ENCODE peak calls at places on chromosomes 4 and X, in nine cellular contexts. Q is right atrium auricular region, V is neural progenitor cell, M is AG09309, R is lower leg skin, H is left lung, G is upper lobe of right lung, X is fibroblast of lung, K is kidney epithelial cell. Z is an unnamed sample.
A peak's percentile ranks its signal among the peaks of the same experiment; 100 is the strongest.

GRCh38 chr4:65175585-65175984 is 494.7 kb downstream of the EPHA5 start:
- DNase-seq in Q (no peak), K (no peak), X (no peak), R (no peak), M (no peak), G (no peak), H (no peak), V (no peak), Z (no peak)

GRCh38 chrX:117607571-117607970 is 509.0 kb downstream of the KLHL13 start:
- DNase-seq in V (no peak), R (no peak), G (no peak), M (no peak), K (no peak), Q (no peak), H (no peak), X (no peak), Z (no peak)

GRCh38 chr4:168942985-168943384 is 67.1 kb downstream of the CBR4 start:
- DNase-seq in M (no peak), K (no peak), H (no peak), V (no peak), G (no peak), R (no peak), Q (no peak), X (no peak), Z (no peak)

GRCh38 chr4:56302775-56303174 is 84.5 kb downstream of the AASDH start:
- DNase-seq in K (no peak), H (no peak), M (no peak), Q (no peak), G (no peak), V (no peak), X (no peak), R (no peak), Z (no peak)

GRCh38 chrX:37347420-37347819 is 1.7 kb upstream of the PRRG1 start:
- DNase-seq in G (no peak), X (peak; percentile 55), Q (no peak), K (peak; percentile 28), R (no peak), M (peak; percentile 28), V (peak; percentile 5), H (no peak), Z (peak; percentile 80)

GRCh38 chr4:146114066-146114465 is 61.5 kb upstream of the LSM6 start:
- DNase-seq in M (no peak), K (no peak), V (no peak), H (no peak), X (no peak), Q (no peak), G (no peak), R (no peak), Z (no peak)

GRCh38 chr4:25938251-25939186 is 24.5 kb downstream of the SMIM20 start:
- DNase-seq in M (peak; percentile 52), R (peak; percentile 27), H (no peak), K (peak; percentile 57), G (no peak), V (no peak), X (peak; percentile 87), Q (peak; percentile 72), Z (peak; percentile 82)

GRCh38 chr4:26228883-26229282 is 91.9 kb upstream of the RBPJ start:
- DNase-seq in V (no peak), R (no peak), X (no peak), K (no peak), M (no peak), H (no peak), Q (no peak), G (no peak), Z (no peak)

GRCh38 chr4:41120297-41121217 is 93.8 kb downstream of the APBB2 start:
- DNase-seq in Q (peak; percentile 69), R (peak; percentile 63), G (peak; percentile 68), V (no peak), K (no peak), H (peak; percentile 59), X (peak; percentile 95), M (no peak), Z (peak; percentile 74)

GRCh38 chr4:15457401-15458201 is 12.1 kb upstream of the CC2D2A start:
- DNase-seq in H (no peak), X (peak; percentile 86), K (no peak), Q (no peak), M (peak; percentile 60), G (no peak), R (no peak), V (peak; percentile 46), Z (peak; percentile 76)

DNA sequence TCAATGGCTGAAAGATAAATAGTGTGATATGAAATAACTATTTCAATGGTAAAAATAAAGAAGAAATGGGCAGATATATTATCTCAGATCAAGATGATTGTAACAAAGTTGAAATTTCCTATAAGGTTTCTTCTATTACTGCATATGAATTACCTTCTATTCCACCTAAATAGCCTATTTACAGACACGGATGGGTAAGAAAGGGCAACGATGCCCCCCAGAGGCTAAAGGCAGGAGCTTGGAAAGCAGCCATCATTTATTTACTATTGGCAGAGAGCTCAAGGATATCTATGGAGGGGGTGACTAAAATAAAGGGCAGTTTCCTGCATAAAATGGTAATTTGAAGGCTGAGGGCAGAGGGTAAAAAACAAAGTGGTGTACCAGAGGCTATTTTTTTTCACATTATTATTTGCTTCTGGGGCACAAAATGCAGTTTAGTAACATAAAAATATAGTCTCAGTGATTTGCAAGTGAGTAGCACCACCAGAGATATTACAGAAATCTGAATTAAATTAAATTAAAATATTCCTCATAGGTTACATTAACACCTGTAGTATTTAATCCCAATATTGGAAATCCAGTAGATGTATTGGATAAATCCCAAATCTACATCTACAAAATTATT is 123.1 kb downstream of the BTC start:
- DNase-seq in M (peak; percentile 17), X (peak; percentile 89), K (peak; percentile 35), R (no peak), G (no peak), Q (no peak), H (peak; percentile 43), V (peak; percentile 68), Z (peak; percentile 55)
- TF ChIP-seq CTCF in M (peak; percentile 70), X (peak; percentile 69), K (peak; percentile 65), R (no peak), G (peak; percentile 64), Q (peak; percentile 51), H (peak; percentile 45), V (peak; percentile 88), Z (peak; percentile 62)

GRCh38 chrX:10039821-10040793 is 72.9 kb downstream of the CLDN34 start:
- DNase-seq in K (peak; percentile 19), Q (no peak), R (no peak), X (peak; percentile 20), M (no peak), G (no peak), H (no peak), V (peak; percentile 11), Z (peak; percentile 60)
- H3K4me3 ChIP-seq in K (no peak overlapping the region), Q (no peak overlapping the region), R (no peak overlapping the region), X (no peak overlapping the region), M (no peak overlapping the region), G (no peak overlapping the region), H (no peak overlapping the region), V (no peak overlapping the region), Z (no peak overlapping the region)

GRCh38 chrX:153571159-153571908 is 27.6 kb downstream of the CCNQ start:
- DNase-seq in Q (no peak), H (no peak), M (no peak), K (no peak), R (no peak), V (no peak), G (no peak), X (no peak), Z (no peak)

GRCh38 chrX:153572601-153573000 is 26.3 kb downstream of the CCNQ start:
- DNase-seq in G (no peak), K (no peak), R (no peak), Q (no peak), M (no peak), H (no peak), V (no peak), X (no peak), Z (no peak)

GRCh38 chrX:153569475-153569874 is 29.5 kb downstream of the CCNQ start:
- DNase-seq in K (no peak), R (no peak), V (no peak), G (no peak), Q (no peak), H (no peak), X (no peak), M (no peak), Z (no peak)

GRCh38 chrX:153565996-153566580 is 32.9 kb downstream of the CCNQ start:
- DNase-seq in Q (no peak), M (no peak), R (no peak), K (no peak), G (no peak), H (no peak), X (no peak), V (peak; percentile 33), Z (no peak)

DNA sequence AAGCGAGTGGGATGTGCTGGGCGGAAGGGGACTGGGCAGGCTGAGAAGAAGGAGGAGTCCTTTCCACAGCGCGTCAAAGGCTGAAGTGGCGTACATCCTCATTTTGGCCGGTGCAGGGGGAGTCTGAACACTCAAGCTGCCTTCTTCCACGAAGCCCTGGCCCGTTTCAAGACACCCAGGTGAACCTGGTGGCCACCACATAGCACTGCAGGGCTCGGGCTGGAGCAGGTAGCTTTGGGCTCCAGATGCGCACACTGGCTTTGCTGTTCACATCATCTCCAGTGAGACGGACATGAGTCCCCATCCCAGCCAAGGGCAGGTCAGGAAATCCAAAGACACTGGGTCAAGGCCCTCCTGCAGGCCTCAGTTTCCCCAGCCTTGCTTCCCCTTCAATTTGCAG is 30.3 kb downstream of the CCNQ start:
- DNase-seq in K (no peak), Q (no peak), G (no peak), M (no peak), V (no peak), X (no peak), H (no peak), R (no peak), Z (no peak)
- TF ChIP-seq CTCF in K (no peak), Q (no peak), G (no peak), M (no peak), V (peak; percentile 8), X (no peak), H (no peak), R (no peak), Z (no peak)

GRCh38 chr4:81628489-81628888 is 156.8 kb upstream of the RASGEF1B start:
- DNase-seq in R (no peak), V (no peak), K (no peak), H (no peak), X (no peak), Q (no peak), M (no peak), G (no peak), Z (no peak)
- H3K4me3 ChIP-seq in R (no peak overlapping the region), V (no peak overlapping the region), K (no peak overlapping the region), H (no peak overlapping the region), X (no peak overlapping the region), Q (no peak overlapping the region), M (no peak overlapping the region), G (no peak overlapping the region), Z (no peak overlapping the region)